ENCODE peak calls at places on chromosomes 7 and 10, in nine cellular contexts. U is astrocyte of the spinal cord, I is breast epithelium, E is AG04450, W is lung, A is GM06990, B is IMR-90, H is dorsolateral prefrontal cortex, Y is fibroblast of the aortic adventitia. M is an unnamed sample.

GRCh38 chr10:12539350-12540164 is 190.2 kb downstream of the CAMK1D start:
- DNase-seq in W (no peak), E (no peak), A (no peak), H (no peak), Y (peak), U (no peak), I (no peak), B (no peak), M (no peak)

GRCh38 chr10:84890701-84891100 is 562.3 kb downstream of the CCSER2 start:
- DNase-seq in W (no peak), E (no peak), A (no peak), Y (no peak), B (no peak), I (no peak), U (no peak), H (no peak), M (no peak)

GRCh38 chr10:69869291-69869841 is 67.7 kb downstream of the COL13A1 start:
- DNase-seq in I (no peak), B (peak), E (no peak), W (no peak), H (no peak), Y (peak), A (no peak), U (peak), M (peak)

GRCh38 chr10:79340646-79341244 is 6.5 kb upstream of the PPIF start:
- DNase-seq in I (no peak), E (no peak), H (no peak), B (no peak), W (no peak), Y (no peak), A (no peak), U (no peak), M (no peak)

GRCh38 chr7:192701-193536 is 548 bp downstream of the FAM20C start:
- DNase-seq in W (no peak), I (no peak), A (no peak), B (peak), E (no peak), Y (no peak), U (no peak), H (no peak), M (no peak)

GRCh38 chr10:91681361-91682276 is 48.7 kb upstream of the PPP1R3C start:
- DNase-seq in B (no peak), I (peak), H (peak), W (no peak), U (no peak), A (no peak), E (no peak), Y (no peak), M (no peak)

GRCh38 chr7:49020145-49020544 is 95.8 kb downstream of the CDC14C start:
- DNase-seq in I (no peak), H (no peak), B (no peak), A (no peak), W (no peak), Y (no peak), E (no peak), U (no peak), M (no peak)

GRCh38 chr10:78286186-78286585 is 252.5 kb downstream of the RPS24 start:
- DNase-seq in Y (no peak), A (no peak), U (no peak), W (no peak), B (no peak), E (no peak), H (no peak), I (no peak), M (no peak)

GRCh38 chr10:91883549-91884542 is 25.4 kb downstream of the FGFBP3 start:
- DNase-seq in A (no peak), W (no peak), U (peak), H (no peak), B (peak), E (no peak), I (peak), Y (peak), M (no peak)

GRCh38 chr10:106557951-106558733 is 606.4 kb downstream of the SORCS1 start:
- DNase-seq in I (no peak), W (no peak), Y (peak), B (peak), U (peak), A (no peak), H (no peak), E (no peak), M (no peak)

GRCh38 chr10:105243825-105244224 is 602.7 kb downstream of the SORCS3 start:
- DNase-seq in W (no peak), A (no peak), I (no peak), U (no peak), E (no peak), B (no peak), H (no peak), Y (no peak), M (no peak)

GRCh38 chr10:130714700-130715467 is 578.7 kb downstream of the GLRX3 start:
- DNase-seq in E (no peak), U (no peak), H (no peak), A (no peak), Y (no peak), W (no peak), I (no peak), B (no peak), M (no peak)

GRCh38 chr10:49649294-49649693 is 30.2 kb upstream of the C10orf53 start:
- DNase-seq in B (no peak), A (peak), E (no peak), I (no peak), W (no peak), Y (no peak), H (no peak), U (peak), M (no peak)

GRCh38 chr7:130369110-130369711 is 11.1 kb upstream of the CPA1 start:
- DNase-seq in I (no peak), U (no peak), W (no peak), H (no peak), A (no peak), Y (peak), B (peak), E (no peak), M (peak)

GRCh38 chr7:116315293-116315692 is 105.0 kb downstream of the TES start:
- DNase-seq in B (peak), Y (no peak), H (no peak), E (no peak), W (no peak), I (no peak), U (peak), A (peak), M (no peak)

GRCh38 chr7:157397751-157398691 is 61.2 kb downstream of the DNAJB6 start:
- DNase-seq in Y (peak), A (no peak), I (no peak), E (peak), U (peak), B (peak), W (peak), H (no peak), M (peak)

GRCh38 chr7:144691240-144691639 is 144.6 kb downstream of the TPK1 start:
- DNase-seq in I (no peak), U (no peak), W (no peak), Y (no peak), H (no peak), B (no peak), E (no peak), A (no peak), M (no peak)
- TF ChIP-seq CTCF in I (no peak), U (no peak), W (no peak), Y (no peak), H (no peak), B (no peak), E (no peak), A (no peak), M (no peak)

GRCh38 chr10:88994034-88994433 is 3.4 kb downstream of the FAS start:
- DNase-seq in U (peak), E (no peak), I (no peak), Y (peak), W (no peak), A (no peak), B (peak), H (no peak), M (no peak)
- H3K4me3 ChIP-seq in U (no peak), E (peak), I (peak), Y (peak), W (no peak), A (peak), B (peak), H (no peak), M (no peak)

GRCh38 chr7:90551036-90551435 is 45.1 kb upstream of the CDK14 start:
- DNase-seq in W (no peak), H (no peak), Y (no peak), I (no peak), U (no peak), E (no peak), B (peak), A (no peak), M (no peak)

DNA sequence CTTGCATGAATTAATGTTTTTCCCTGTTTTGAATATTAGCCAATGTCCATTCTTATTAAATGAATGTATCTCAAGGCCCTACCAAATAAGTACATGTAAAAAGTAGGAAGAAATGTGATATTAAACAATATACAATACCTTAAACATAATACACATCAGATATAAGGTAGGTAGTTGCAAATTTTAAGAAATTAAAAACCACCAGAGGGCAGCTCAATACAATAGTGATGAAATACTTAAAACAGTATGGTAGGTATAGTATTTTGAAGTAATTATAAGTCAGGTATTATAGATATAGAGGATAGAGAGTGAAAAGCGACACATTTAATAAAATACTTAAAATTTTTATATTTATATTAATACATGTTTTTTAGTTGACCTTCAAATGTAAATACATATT is 43.6 kb upstream of the CDK14 start:
- DNase-seq in Y (peak), B (peak), H (no peak), I (no peak), A (no peak), E (no peak), U (peak), W (no peak), M (no peak)
- TF ChIP-seq CTCF in Y (peak), B (peak), H (no peak), I (peak), A (peak), E (peak), U (peak), W (no peak), M (peak)

GRCh38 chr10:129706081-129706480 is 239.0 kb downstream of the MGMT start:
- DNase-seq in W (no peak), I (no peak), Y (no peak), U (no peak), H (no peak), E (no peak), B (no peak), A (no peak), M (no peak)

GRCh38 chr10:129706523-129706922 is 239.5 kb downstream of the MGMT start:
- DNase-seq in Y (no peak), W (no peak), A (no peak), H (no peak), U (no peak), I (no peak), B (no peak), E (no peak), M (no peak)

GRCh38 chr10:129705676-129706075 is 238.6 kb downstream of the MGMT start:
- DNase-seq in I (no peak), A (no peak), E (no peak), B (no peak), Y (no peak), W (no peak), H (no peak), U (no peak), M (no peak)

GRCh38 chr10:129709101-129709500 is 242.1 kb downstream of the MGMT start:
- DNase-seq in H (no peak), B (no peak), A (no peak), I (no peak), Y (no peak), E (no peak), W (no peak), U (no peak), M (no peak)

GRCh38 chr10:129707406-129708388 is 240.7 kb downstream of the MGMT start:
- DNase-seq in U (peak), Y (peak), I (no peak), E (peak), B (peak), H (no peak), W (peak), A (no peak), M (peak)
- H3K4me3 ChIP-seq in U (no peak), Y (no peak), I (peak), E (no peak), B (no peak), H (no peak), W (no peak), A (no peak), M (no peak)

GRCh38 chr7:133349101-133349500 is 96.2 kb downstream of the EXOC4 start:
- DNase-seq in B (no peak), Y (no peak), U (no peak), H (no peak), I (no peak), A (no peak), W (no peak), E (no peak), M (no peak)

GRCh38 chr7:133339772-133340171 is 86.9 kb downstream of the EXOC4 start:
- DNase-seq in E (no peak), I (no peak), A (no peak), B (no peak), H (no peak), Y (no peak), W (no peak), U (no peak), M (no peak)

GRCh38 chr7:133345690-133346421 is 93.0 kb downstream of the EXOC4 start:
- DNase-seq in A (no peak), B (no peak), I (no peak), U (no peak), Y (no peak), H (no peak), W (no peak), E (no peak), M (no peak)

GRCh38 chr7:133344275-133344674 is 91.4 kb downstream of the EXOC4 start:
- DNase-seq in E (no peak), B (peak), U (peak), I (no peak), Y (peak), W (no peak), A (no peak), H (no peak), M (no peak)
- TF ChIP-seq CTCF in E (peak), B (peak), U (peak), I (no peak), Y (peak), W (no peak), A (peak), H (peak), M (peak)

GRCh38 chr7:134126937-134127848 is at the start of gene LRGUK:
- DNase-seq in B (peak), E (peak), H (peak), I (peak), U (peak), A (peak), Y (peak), W (peak), M (peak)
- H3K4me3 ChIP-seq in B (peak), E (peak), H (peak), I (peak), U (peak), A (peak), Y (peak), W (peak), M (peak)

GRCh38 chr10:68828833-68829232 is 1.5 kb downstream of the STOX1 start:
- DNase-seq in W (no peak), I (no peak), B (no peak), H (no peak), U (no peak), A (no peak), E (no peak), Y (no peak), M (no peak)

GRCh38 chr10:68829952-68830351 is 2.6 kb downstream of the STOX1 start:
- DNase-seq in W (no peak), I (no peak), H (no peak), E (no peak), A (no peak), Y (no peak), U (no peak), B (no peak), M (no peak)

GRCh38 chr10:68829494-68829893 is 2.2 kb downstream of the STOX1 start:
- DNase-seq in B (no peak), Y (no peak), I (no peak), E (no peak), U (no peak), W (no peak), A (no peak), H (no peak), M (no peak)

GRCh38 chr10:68831961-68832455 is 4.7 kb downstream of the STOX1 start:
- DNase-seq in E (no peak), H (no peak), W (no peak), U (no peak), A (no peak), Y (no peak), I (no peak), B (no peak), M (no peak)

GRCh38 chr10:68826764-68827591 is at the start of gene STOX1:
- DNase-seq in W (peak), I (peak), U (peak), Y (peak), B (peak), A (peak), H (no peak), E (no peak), M (no peak)
- TF ChIP-seq CTCF in W (no peak), I (no peak), U (no peak), Y (no peak), B (no peak), A (peak), H (no peak), E (no peak), M (no peak)

GRCh38 chr7:95433952-95434351 is 876 bp downstream of the PON2 start:
- DNase-seq in E (no peak), H (no peak), Y (no peak), A (no peak), B (no peak), U (no peak), I (no peak), W (no peak), M (no peak)
- H3K4me3 ChIP-seq in E (peak), H (peak), Y (peak), A (peak), B (peak), U (peak), I (peak), W (peak), M (peak)